ENCODE peak calls at places on chromosomes 12 and 14, in eight cellular contexts. E is prostate gland, B is H1, I is suprapubic skin, V is sigmoid colon, H is transverse colon, R is spleen, Z is breast epithelium. C is an unnamed sample.
A peak's percentile ranks its signal among the peaks of the same experiment; 100 is the strongest.

GRCh38 chr14:33676135-33676566 is 274.7 kb downstream of the EGLN3 start:
- DNase-seq in B (peak; percentile 73), V (peak; percentile 60), E (peak; percentile 23), H (peak; percentile 10), R (no peak), Z (no peak), I (no peak), C (no peak)

GRCh38 chr14:93231129-93231979 is 24.3 kb downstream of the UBR7 start:
- DNase-seq in Z (no peak), I (no peak), E (no peak), H (no peak), V (no peak), B (no peak), R (no peak), C (no peak)

GRCh38 chr12:12736759-12737676 is 19.9 kb downstream of the CDKN1B start:
- DNase-seq in H (peak; percentile 46), E (no peak), Z (no peak), V (no peak), I (no peak), B (no peak), R (no peak), C (no peak)

GRCh38 chr12:98060421-98060820 is 455.0 kb upstream of the TMPO start:
- DNase-seq in E (no peak), R (no peak), B (no peak), V (no peak), I (no peak), Z (no peak), H (no peak), C (no peak)

GRCh38 chr12:15131462-15131861 is 89.8 kb downstream of the RERG start:
- DNase-seq in H (no peak), E (no peak), R (no peak), Z (no peak), B (no peak), I (no peak), V (no peak), C (no peak)

GRCh38 chr14:81450100-81450531 is 50.0 kb upstream of the STON2 start:
- DNase-seq in H (no peak), B (no peak), I (no peak), E (no peak), V (peak; percentile 82), Z (no peak), R (no peak), C (no peak)

GRCh38 chr14:105885561-105886320 is 359.4 kb downstream of the TMEM121 start:
- DNase-seq in V (peak; percentile 43), Z (peak; percentile 43), H (peak; percentile 4), I (peak; percentile 71), E (no peak), B (no peak), R (peak; percentile 54), C (peak; percentile 95)

GRCh38 chr14:71166434-71166833 is 259.2 kb downstream of the PCNX1 start:
- DNase-seq in E (no peak), H (peak; percentile 34), I (peak; percentile 0), B (no peak), Z (no peak), V (no peak), R (no peak), C (no peak)

GRCh38 chr14:36901846-36902245 is 240.2 kb downstream of the PAX9 start:
- DNase-seq in I (no peak), R (no peak), H (no peak), B (no peak), Z (no peak), E (no peak), V (no peak), C (no peak)

GRCh38 chr12:58814036-58814435 is 106.3 kb downstream of the LRIG3 start:
- DNase-seq in V (no peak), I (no peak), H (no peak), B (no peak), Z (no peak), E (no peak), R (no peak), C (no peak)

GRCh38 chr12:70744133-70744532 is 106.9 kb upstream of the PTPRB start:
- DNase-seq in H (no peak), E (no peak), I (no peak), Z (no peak), V (no peak), B (no peak), R (no peak), C (no peak)

GRCh38 chr12:50017047-50017446 is 8.2 kb downstream of the RACGAP1 start:
- DNase-seq in E (no peak), B (no peak), V (peak; percentile 92), I (no peak), Z (no peak), R (no peak), H (peak; percentile 47), C (no peak)

GRCh38 chr14:88551094-88551870 is 3.5 kb downstream of the PTPN21 start:
- DNase-seq in R (peak; percentile 86), H (peak; percentile 84), V (peak; percentile 91), E (peak; percentile 75), B (peak; percentile 96), I (peak; percentile 90), Z (peak; percentile 82), C (no peak)

GRCh38 chr12:67764946-67765619 is 116.5 kb downstream of the DYRK2 start:
- DNase-seq in B (no peak), Z (no peak), V (no peak), H (no peak), E (no peak), R (no peak), I (no peak), C (no peak)

GRCh38 chr14:68384335-68384734 is 408.5 kb downstream of the ZFP36L1 start:
- DNase-seq in H (peak; percentile 37), Z (no peak), R (no peak), V (peak; percentile 89), E (no peak), I (no peak), B (no peak), C (no peak)

GRCh38 chr12:110079477-110080400 is 31.4 kb upstream of the C12orf76 start:
- DNase-seq in Z (no peak), E (no peak), V (peak; percentile 72), R (peak; percentile 89), B (no peak), I (no peak), H (peak; percentile 63), C (no peak)

GRCh38 chr12:102417055-102417454 is 63.3 kb downstream of the IGF1 start:
- DNase-seq in V (no peak), I (no peak), Z (no peak), H (no peak), B (no peak), E (no peak), R (no peak), C (no peak)

GRCh38 chr14:104869669-104870367 is 4.8 kb downstream of the CEP170B start:
- DNase-seq in Z (no peak), R (no peak), V (no peak), I (no peak), H (no peak), B (no peak), E (no peak), C (no peak)

GRCh38 chr14:75339059-75339458 is 60.4 kb downstream of the FOS start:
- DNase-seq in Z (no peak), E (no peak), B (no peak), R (no peak), V (no peak), H (no peak), I (no peak), C (no peak)

GRCh38 chr12:51686727-51687126 is 95.7 kb downstream of the SCN8A start:
- DNase-seq in V (no peak), R (no peak), Z (no peak), I (no peak), H (no peak), B (no peak), E (no peak), C (no peak)

GRCh38 chr14:39988939-39989338 is 556.7 kb upstream of the FBXO33 start:
- DNase-seq in H (no peak), B (no peak), V (no peak), R (no peak), Z (no peak), E (no peak), I (no peak), C (no peak)

GRCh38 chr12:27709932-27710591 is 570 bp upstream of the MRPS35 start:
- DNase-seq in B (peak; percentile 47), I (no peak), V (no peak), Z (no peak), H (peak; percentile 35), R (no peak), E (peak; percentile 46), C (no peak)

GRCh38 chr14:56100556-56100955 is 17.7 kb upstream of the PELI2 start:
- DNase-seq in R (no peak), B (no peak), E (no peak), Z (no peak), H (no peak), I (no peak), V (no peak), C (no peak)

DNA sequence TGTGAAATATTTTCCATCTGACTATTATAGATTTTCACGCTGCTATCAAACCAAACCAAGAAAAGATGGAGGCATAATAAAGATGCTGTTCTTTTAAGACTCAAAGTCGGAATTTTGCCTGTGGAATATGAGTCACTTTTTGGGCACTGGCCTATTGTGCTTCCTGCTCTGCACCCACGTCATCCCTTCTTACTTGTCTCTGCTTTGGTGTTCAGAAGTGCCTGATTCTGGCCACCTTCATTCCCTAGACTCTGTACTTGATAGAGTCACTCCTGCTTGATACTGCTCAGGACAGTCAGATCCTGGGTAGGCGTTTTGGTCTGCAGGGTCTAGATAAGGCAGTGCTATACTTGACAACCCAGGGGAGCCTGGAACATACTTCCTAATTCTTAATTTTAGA is 1.9 kb downstream of the LRRK2 start:
- DNase-seq in E (no peak), V (peak; percentile 81), Z (no peak), R (no peak), B (no peak), H (peak; percentile 25), I (peak; percentile 67), C (no peak)
- TF ChIP-seq POLR2AphosphoS5 in E (no peak), V (no peak), Z (no peak), R (no peak), B (no peak), H (no peak), I (no peak), C (no peak)

GRCh38 chr12:92142251-92142896 is 3.3 kb downstream of the BTG1 start:
- DNase-seq in R (no peak), E (no peak), B (no peak), I (no peak), V (no peak), H (no peak), Z (no peak), C (no peak)
- TF ChIP-seq POLR2A in R (peak; percentile 40), E (no peak), B (no peak), I (no peak), V (no peak), H (no peak), Z (no peak), C (no peak)

DNA sequence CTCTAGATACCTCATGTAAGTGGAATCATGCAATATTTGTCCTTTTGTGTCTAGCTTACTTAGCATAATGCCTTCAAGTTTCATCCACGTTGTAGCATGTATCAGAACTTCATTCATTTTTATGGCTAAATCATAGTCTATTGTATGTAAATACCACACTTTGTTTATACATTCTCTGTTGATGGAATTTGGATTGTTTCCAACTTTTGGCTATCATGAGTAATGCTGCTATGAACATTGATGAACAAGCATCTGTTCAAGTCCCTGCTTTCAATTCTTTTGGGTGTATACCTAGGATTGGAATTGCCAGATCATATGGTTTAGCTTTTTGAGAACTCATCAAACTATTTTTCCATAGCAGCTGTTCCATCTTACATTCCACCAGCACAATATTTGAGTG is 52.4 kb upstream of the CCND2 start:
- DNase-seq in I (no peak), E (no peak), B (no peak), H (no peak), Z (no peak), R (no peak), V (no peak), C (no peak)
- TF ChIP-seq CTCF in I (no peak), E (no peak), B (no peak), H (no peak), Z (no peak), R (no peak), V (no peak), C (no peak)

GRCh38 chr14:21308479-21309237 is 28.8 kb downstream of the RPGRIP1 start:
- DNase-seq in B (peak; percentile 79), Z (peak; percentile 80), E (peak; percentile 93), V (peak; percentile 77), H (peak; percentile 90), R (peak; percentile 89), I (no peak), C (peak; percentile 87)
- TF ChIP-seq POLR2AphosphoS5 in B (peak; percentile 99), Z (peak; percentile 73), E (peak; percentile 93), V (peak; percentile 26), H (peak; percentile 86), R (peak; percentile 16), I (no peak), C (no peak)

C was measured in vagina.